ENCODE peak calls at places on chromosomes 1 and 21, in five cellular contexts. P, K, R, B and H are unnamed samples. For H3K27me3, the result is how much of the 10 kb centered on the place peaks cover.

GRCh38 chr1:62276791-62277190 is 42.4 kb downstream of the KANK4 start:
- ATAC-seq in B (no peak), R (no peak), K (no peak), P (no peak), H (no peak)

GRCh38 chr21:42362700-42363099 is 3.6 kb downstream of the TFF1 start:
- ATAC-seq in P (no peak), K (no peak), B (peak), R (no peak), H (no peak)

GRCh38 chr1:71737768-71738167 is 544.6 kb downstream of the NEGR1 start:
- ATAC-seq in R (no peak), P (no peak), B (no peak), K (no peak), H (no peak)

GRCh38 chr1:38740543-38740942 is 119.0 kb downstream of the RRAGC start:
- ATAC-seq in B (no peak), R (no peak), K (no peak), P (no peak), H (no peak)

GRCh38 chr1:216032284-216032683 is 391.0 kb downstream of the USH2A start:
- ATAC-seq in B (peak), R (no peak), K (no peak), P (no peak), H (no peak)

GRCh38 chr1:217721692-217722091 is 90.5 kb downstream of the SPATA17 start:
- ATAC-seq in K (no peak), R (no peak), B (no peak), P (no peak), H (no peak)

GRCh38 chr1:33177996-33178540 is 3.8 kb downstream of the TRIM62 start:
- ATAC-seq in K (no peak), B (no peak), P (no peak), R (no peak), H (no peak)

GRCh38 chr1:155007253-155007828 is 4.7 kb downstream of the ZBTB7B start:
- ATAC-seq in P (no peak), B (no peak), K (no peak), R (peak), H (no peak)

GRCh38 chr1:156858959-156859522 is at the start of gene INSRR:
- ATAC-seq in P (peak), B (no peak), R (peak), K (no peak), H (peak)

GRCh38 chr21:29215709-29216108 is 83.0 kb upstream of the BACH1 start:
- ATAC-seq in K (no peak), B (no peak), P (no peak), R (no peak), H (no peak)

GRCh38 chr1:219965285-219965684 is 36.9 kb upstream of the SLC30A10 start:
- ATAC-seq in R (no peak), B (no peak), P (peak), K (no peak), H (no peak)

GRCh38 chr1:230517786-230518185 is 91.7 kb upstream of the PGBD5 start:
- ATAC-seq in K (peak), R (no peak), B (no peak), P (no peak), H (no peak)

GRCh38 chr1:212952596-212952995 is 2.3 kb downstream of the VASH2 start:
- ATAC-seq in K (no peak), R (no peak), P (no peak), B (no peak), H (no peak)

GRCh38 chr1:48109390-48110009 is 112.3 kb upstream of the TRABD2B start:
- ATAC-seq in B (peak), P (peak), K (no peak), R (peak), H (no peak)

GRCh38 chr1:203644661-203645510 is 18.3 kb downstream of the ATP2B4 start:
- ATAC-seq in P (peak), K (no peak), R (no peak), B (no peak), H (peak)

GRCh38 chr1:210882414-210883221 is 251.3 kb downstream of the KCNH1 start:
- ATAC-seq in P (no peak), K (no peak), R (no peak), B (no peak), H (no peak)

GRCh38 chr1:244095523-244095911 is 44.4 kb downstream of the ZBTB18 start:
- ATAC-seq in P (no peak), R (no peak), B (no peak), K (no peak), H (no peak)

GRCh38 chr1:155005076-155005971 is 2.7 kb downstream of the ZBTB7B start:
- ATAC-seq in P (no peak), B (no peak), R (no peak), K (peak), H (no peak)

GRCh38 chr1:44616991-44617702 is 57.1 kb downstream of the TMEM53 start:
- ATAC-seq in K (no peak), P (peak), R (peak), B (no peak), H (peak)

DNA sequence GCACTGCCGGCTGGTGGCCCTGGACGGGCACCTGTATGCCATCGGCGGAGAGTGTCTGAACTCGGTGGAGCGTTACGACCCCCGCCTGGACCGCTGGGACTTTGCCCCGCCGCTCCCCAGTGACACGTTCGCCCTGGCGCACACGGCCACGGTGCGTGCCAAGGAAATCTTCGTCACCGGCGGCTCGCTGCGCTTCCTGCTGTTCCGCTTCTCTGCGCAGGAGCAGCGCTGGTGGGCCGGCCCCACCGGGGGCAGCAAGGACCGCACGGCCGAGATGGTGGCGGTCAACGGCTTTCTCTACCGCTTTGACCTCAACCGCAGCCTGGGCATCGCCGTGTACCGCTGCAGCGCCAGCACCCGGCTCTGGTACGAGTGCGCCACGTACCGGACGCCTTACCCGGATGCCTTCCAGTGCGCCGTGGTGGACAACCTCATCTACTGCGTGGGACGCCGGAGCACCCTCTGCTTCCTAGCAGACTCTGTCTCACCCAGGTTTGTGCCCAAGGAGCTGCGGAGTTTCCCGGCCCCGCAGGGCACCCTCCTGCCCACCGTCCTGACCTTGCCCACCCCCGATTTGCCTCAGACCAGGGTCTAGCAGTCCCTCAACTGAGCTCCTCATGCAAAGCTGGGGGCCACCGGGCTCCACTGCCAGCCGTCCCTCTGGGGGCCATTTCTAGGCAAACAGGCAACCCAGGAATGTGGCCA is 2.1 kb downstream of the KLHDC7A start:
- ATAC-seq in P (no peak), B (no peak), K (no peak), R (no peak), H (no peak)
- H3K4me3 ChIP-seq in P (no peak), B (no peak), K (no peak), R (no peak), H (no peak)

GRCh38 chr1:200365897-200366426 is 43.9 kb downstream of the ZNF281 start:
- ATAC-seq in K (no peak), P (peak), B (peak), R (peak), H (no peak)

GRCh38 chr1:200368556-200368955 is 41.3 kb downstream of the ZNF281 start:
- ATAC-seq in R (no peak), P (no peak), K (no peak), B (no peak), H (no peak)

GRCh38 chr1:200364831-200365230 is 45.0 kb downstream of the ZNF281 start:
- ATAC-seq in P (no peak), R (no peak), K (no peak), B (no peak), H (no peak)

GRCh38 chr1:200367841-200368534 is 41.8 kb downstream of the ZNF281 start:
- ATAC-seq in R (no peak), B (no peak), K (peak), P (no peak), H (no peak)

DNA sequence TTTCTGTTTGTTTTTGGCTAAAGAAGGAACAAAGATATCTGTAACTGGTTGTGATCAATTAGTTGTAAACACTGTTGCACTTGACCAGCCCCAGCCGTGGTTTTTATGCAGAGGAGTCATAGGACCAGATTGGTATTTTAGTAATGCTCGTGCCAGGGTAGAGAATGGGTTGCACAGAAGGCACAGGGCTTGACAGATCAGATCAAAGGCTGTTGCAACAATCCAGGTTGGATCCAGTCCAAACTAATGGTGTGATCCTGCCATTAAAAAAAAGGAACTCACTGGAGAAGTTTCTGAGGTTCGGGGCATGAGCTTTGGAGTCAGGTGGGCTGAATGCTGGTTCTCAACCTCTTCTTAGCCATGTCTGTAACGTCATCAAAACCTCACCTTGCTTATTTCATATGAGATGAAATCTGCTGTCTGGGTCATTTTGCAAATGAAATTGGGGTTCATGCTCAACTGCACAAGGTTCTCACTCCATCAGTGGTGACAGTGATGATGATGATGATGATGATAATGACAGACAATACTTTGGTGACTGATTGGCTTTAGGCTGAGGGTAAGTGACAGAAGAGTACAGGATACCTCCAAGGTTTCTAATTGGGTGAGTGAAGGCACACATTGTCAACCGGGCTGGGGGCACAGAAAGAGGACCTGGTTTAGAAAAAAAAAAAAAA is 43.1 kb downstream of the ZNF281 start:
- ATAC-seq in B (no peak), R (no peak), P (no peak), K (no peak), H (no peak)
- TF ChIP-seq EP300 in B (no peak), R (no peak), P (no peak), K (no peak), H (no peak)

GRCh38 chr1:151837841-151838490 is 1.7 kb downstream of the C2CD4D start:
- ATAC-seq in B (peak), R (peak), K (no peak), P (no peak), H (peak)
- H3K27me3 ChIP-seq in B (under half), R (under half), K (under half), P (under half), H (under half)

GRCh38 chr1:110605901-110606783 is at the start of gene KCNA2:
- ATAC-seq in K (no peak), P (peak), R (peak), B (peak), H (peak)

GRCh38 chr1:110607663-110608230 is 1.6 kb upstream of the KCNA2 start:
- ATAC-seq in P (no peak), B (no peak), K (no peak), R (no peak), H (no peak)

GRCh38 chr1:110606784-110607662 is 865 bp upstream of the KCNA2 start:
- ATAC-seq in K (no peak), P (no peak), B (peak), R (peak), H (peak)

GRCh38 chr1:110604586-110605148 is 1.5 kb downstream of the KCNA2 start:
- ATAC-seq in B (no peak), R (no peak), P (no peak), K (no peak), H (no peak)

DNA sequence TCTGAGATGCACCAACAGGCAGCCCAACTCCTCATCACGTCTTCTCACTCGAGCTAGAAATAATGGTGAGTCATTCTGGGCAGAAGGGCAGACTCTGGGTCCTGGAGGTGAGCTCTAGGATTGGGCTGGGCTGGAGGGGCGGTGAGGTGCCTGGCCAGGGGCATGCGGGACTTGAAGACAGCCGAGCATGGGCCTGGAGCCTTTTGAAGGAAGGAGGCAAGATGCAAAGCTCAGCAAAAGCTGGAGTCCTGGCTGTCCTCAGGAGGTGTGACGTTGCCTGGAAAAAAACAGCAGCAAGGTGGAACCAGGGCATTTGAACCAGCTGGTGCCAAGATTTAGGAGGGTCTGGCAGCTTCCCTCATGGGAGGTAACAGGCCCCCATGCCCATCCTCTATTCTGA is 712 bp downstream of the KCNA2 start:
- ATAC-seq in B (no peak), K (no peak), R (no peak), P (no peak), H (no peak)
- H3K4me3 ChIP-seq in B (no peak), K (no peak), R (no peak), P (no peak), H (no peak)

GRCh38 chr1:9643351-9644256 is 7.9 kb upstream of the PIK3CD start:
- ATAC-seq in R (no peak), B (peak), K (no peak), P (peak), H (no peak)
- TF ChIP-seq EP300 in R (no peak), B (no peak), K (no peak), P (no peak), H (no peak)

DNA sequence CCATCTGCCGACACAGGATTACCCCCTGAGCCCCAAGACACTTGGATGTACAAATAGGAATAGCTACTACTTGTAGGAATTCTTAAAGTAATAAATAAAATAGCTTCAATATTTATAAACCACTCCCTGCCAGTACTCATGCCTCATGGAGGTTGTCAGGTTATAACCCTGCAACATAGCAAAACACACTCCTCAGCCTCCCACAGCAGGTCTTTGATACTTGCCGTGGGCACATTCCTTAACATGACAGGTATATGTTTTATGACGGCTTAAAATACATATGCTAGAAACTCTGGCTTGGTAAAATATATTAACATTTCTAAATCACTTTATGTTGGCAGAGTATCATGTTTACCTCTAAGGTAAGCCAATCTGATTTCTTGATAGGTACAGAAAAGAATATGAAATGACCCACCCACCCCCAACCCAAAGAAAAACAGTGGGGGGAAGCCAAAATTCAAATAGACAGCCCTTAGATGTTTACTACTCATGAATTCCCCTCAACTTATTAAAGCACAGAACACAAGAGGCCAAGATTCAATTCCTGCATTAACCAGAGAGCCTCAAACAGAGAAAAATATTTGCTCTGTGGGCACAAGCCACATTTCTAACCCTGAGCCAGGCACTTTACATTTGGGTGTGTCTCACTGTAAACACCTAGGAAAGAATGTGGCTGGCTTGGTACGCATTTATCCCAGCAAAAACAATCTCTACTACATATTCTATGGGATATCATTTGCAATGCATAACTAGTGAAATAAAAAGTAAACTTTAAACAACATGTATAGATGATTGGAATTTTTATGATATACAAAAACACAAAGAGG is 84.4 kb downstream of the PTPN14 start:
- ATAC-seq in R (no peak), K (peak), P (no peak), B (no peak), H (no peak)
- H3K27me3 ChIP-seq in R (under half), K (under half), P (under half), B (under half), H (under half)

GRCh38 chr1:153623091-153623490 is 4.2 kb downstream of the S100A13 start:
- ATAC-seq in K (no peak), P (no peak), B (no peak), R (no peak), H (no peak)
- H3K4me3 ChIP-seq in K (no peak), P (no peak), B (no peak), R (no peak), H (no peak)